ENCODE peak calls at places on chromosomes 13 and 19, in six cellular contexts. E is prostate gland; J is CD4-positive, alpha-beta T cell; N is mesothelial cell of epicardium; V is left ventricle myocardium inferior; U is PC-3. A is an unnamed sample.
A peak's percentile ranks its signal among the peaks of the same experiment; 100 is the strongest.

GRCh38 chr13:87259479-87260083 is 411.6 kb upstream of the SLITRK5 start:
- DNase-seq in E (no peak), J (no peak), N (no peak), V (no peak), U (peak; percentile 29), A (no peak)

GRCh38 chr19:58134244-58134643 is 16.3 kb downstream of the ZNF329 start:
- DNase-seq in E (no peak), J (no peak), N (no peak), V (no peak), U (no peak), A (no peak)

GRCh38 chr19:51375504-51376221 is 3.2 kb upstream of the NKG7 start:
- DNase-seq in E (no peak), J (no peak), N (no peak), V (no peak), U (no peak), A (no peak)

GRCh38 chr19:13861714-13862531 is 15.0 kb upstream of the NANOS3 start:
- DNase-seq in E (peak; percentile 89), J (peak; percentile 85), N (peak; percentile 98), V (peak; percentile 94), U (peak; percentile 97), A (peak; percentile 85)

GRCh38 chr13:110937511-110938303 is 22.8 kb upstream of the ANKRD10 start:
- DNase-seq in E (no peak), J (no peak), N (no peak), V (no peak), U (no peak), A (no peak)

GRCh38 chr19:38661166-38661565 is 13.7 kb downstream of the ACTN4 start:
- DNase-seq in E (no peak), J (no peak), N (no peak), V (no peak), U (no peak), A (no peak)

GRCh38 chr19:15330801-15331418 is 1.4 kb downstream of the BRD4 start:
- DNase-seq in E (no peak), J (no peak), N (no peak), V (no peak), U (peak; percentile 70), A (no peak)

GRCh38 chr13:46607768-46608553 is 55.0 kb downstream of the LRCH1 start:
- DNase-seq in E (no peak), J (no peak), N (no peak), V (no peak), U (peak; percentile 28), A (no peak)

GRCh38 chr19:35596366-35596999 is 10.5 kb downstream of the PMIS2 start:
- DNase-seq in E (no peak), J (no peak), N (no peak), V (no peak), U (no peak), A (no peak)

GRCh38 chr13:100356889-100357288 is 231.7 kb downstream of the GGACT start:
- DNase-seq in E (no peak), J (no peak), N (no peak), V (no peak), U (no peak), A (no peak)

GRCh38 chr13:44932171-44932849 is 57.0 kb downstream of the NUFIP1 start:
- DNase-seq in E (no peak), J (no peak), N (no peak), V (no peak), U (peak; percentile 55), A (no peak)

GRCh38 chr13:49218493-49219051 is 1.6 kb upstream of the MLNR start:
- DNase-seq in E (no peak), J (no peak), N (no peak), V (no peak), U (no peak), A (no peak)

GRCh38 chr13:70253834-70254233 is 145.6 kb upstream of the KLHL1 start:
- DNase-seq in E (no peak), J (no peak), N (no peak), V (no peak), U (peak; percentile 23), A (no peak)

GRCh38 chr13:85709721-85710120 is 89.5 kb downstream of the SLITRK6 start:
- DNase-seq in E (no peak), J (no peak), N (no peak), V (no peak), U (peak; percentile 57), A (no peak)

GRCh38 chr13:114281351-114282142 is at the start of gene UPF3A:
- DNase-seq in E (peak; percentile 86), J (peak; percentile 80), N (peak; percentile 87), V (peak; percentile 93), U (peak; percentile 71), A (peak; percentile 67)

GRCh38 chr19:56400485-56400884 is 3.6 kb upstream of the ZNF583 start:
- DNase-seq in E (no peak), J (no peak), N (no peak), V (no peak), U (no peak), A (no peak)

GRCh38 chr13:59635591-59635990 is 528.1 kb downstream of the DIAPH3 start:
- DNase-seq in E (no peak), J (no peak), N (no peak), V (no peak), U (no peak), A (no peak)

GRCh38 chr19:17234911-17235617 is 9.0 kb downstream of the OCEL1 start:
- DNase-seq in E (no peak), J (peak; percentile 27), N (no peak), V (peak; percentile 47), U (peak; percentile 46), A (no peak)

GRCh38 chr13:96216543-96216942 is 126.6 kb downstream of the HS6ST3 start:
- DNase-seq in E (no peak), J (no peak), N (no peak), V (no peak), U (no peak), A (no peak)

GRCh38 chr19:51970718-51971117 is 15.9 kb downstream of the ZNF350 start:
- DNase-seq in E (no peak), J (no peak), N (no peak), V (no peak), U (no peak), A (no peak)

GRCh38 chr19:18128044-18128443 is 24.9 kb upstream of the PIK3R2 start:
- DNase-seq in E (no peak), J (no peak), N (no peak), V (no peak), U (peak; percentile 35), A (no peak)

GRCh38 chr19:12052571-12053169 is at the start of gene ZNF878:
- DNase-seq in E (peak; percentile 96), J (peak; percentile 17), N (peak; percentile 89), V (peak; percentile 91), U (peak; percentile 95), A (peak; percentile 80)

GRCh38 chr13:70237131-70237530 is 128.9 kb upstream of the KLHL1 start:
- DNase-seq in E (no peak), J (no peak), N (no peak), V (no peak), U (no peak), A (no peak)

DNA sequence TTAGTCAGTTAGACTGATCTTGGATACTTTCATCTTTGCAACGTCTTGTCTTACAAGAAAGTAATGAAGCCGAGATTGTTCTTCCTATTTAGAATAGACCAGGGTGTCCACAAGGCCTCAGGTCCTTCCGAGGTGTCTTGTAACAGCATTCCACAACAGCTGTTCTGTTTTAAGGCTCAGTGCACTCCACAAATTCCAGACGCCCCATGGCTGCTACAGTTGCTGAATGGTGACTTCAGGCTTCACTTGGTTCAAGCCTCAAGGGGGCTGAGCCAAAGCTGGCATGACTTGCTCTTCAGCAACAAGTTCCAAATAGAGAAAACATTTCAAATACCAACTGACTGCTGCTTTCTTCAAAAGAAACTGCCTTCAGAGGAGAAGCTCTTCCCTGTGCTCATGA is 143.4 kb downstream of the SHISA2 start:
- DNase-seq in E (no peak), J (no peak), N (no peak), V (no peak), U (no peak), A (no peak)
- TF ChIP-seq CTCF in E (no peak), J (no peak), N (no peak), V (no peak), U (no peak), A (no peak)

DNA sequence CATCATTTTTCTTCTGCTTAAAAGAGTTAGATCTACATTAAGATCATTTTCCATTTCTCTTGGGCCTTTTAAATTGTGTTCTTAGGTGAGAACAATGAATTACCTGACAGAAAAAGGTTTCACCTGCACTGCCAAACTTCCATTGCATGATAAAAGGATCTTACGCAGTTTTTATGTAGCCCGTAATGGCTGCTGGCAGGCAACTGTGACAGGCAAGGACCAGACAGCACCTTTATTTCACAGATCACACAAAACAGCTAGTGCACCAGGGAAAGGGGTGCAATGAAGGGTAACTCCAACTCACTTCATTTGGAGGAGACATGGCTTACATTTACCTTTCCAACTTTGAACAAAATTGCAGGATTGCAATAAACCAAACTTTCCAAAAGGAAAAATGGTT is 159.8 kb downstream of the SLITRK1 start:
- DNase-seq in E (no peak), J (no peak), N (no peak), V (no peak), U (no peak), A (no peak)
- TF ChIP-seq CTCF in E (no peak), J (no peak), N (no peak), V (no peak), U (no peak), A (no peak)

GRCh38 chr19:43371909-43372308 is 18.4 kb downstream of the CD177 start:
- DNase-seq in E (no peak), J (no peak), N (no peak), V (no peak), U (no peak), A (no peak)
- TF ChIP-seq CTCF in E (no peak), J (no peak), N (no peak), V (no peak), U (no peak), A (no peak)

DNA sequence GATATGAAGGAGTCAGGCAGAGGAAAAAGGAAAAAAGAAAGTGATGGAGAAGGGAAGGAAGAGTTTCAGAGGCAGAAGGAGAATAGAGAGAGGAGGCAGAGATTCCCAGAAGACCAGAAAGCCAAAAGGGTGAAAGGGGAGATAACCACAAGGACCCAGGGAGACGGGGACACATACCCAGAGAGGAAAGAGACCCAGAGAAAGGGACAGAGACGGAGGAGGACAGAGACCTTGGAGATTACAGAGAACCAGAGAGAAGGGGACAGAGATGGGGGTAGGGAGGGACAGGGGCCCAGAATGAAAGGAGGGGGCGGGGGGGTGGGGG is 1.4 kb downstream of the PTH2 start:
- DNase-seq in E (no peak), J (no peak), N (no peak), V (no peak), U (no peak), A (no peak)
- TF ChIP-seq CTCF in E (no peak), J (no peak), N (no peak), V (no peak), U (no peak), A (no peak)